ENCODE peak calls at places on chromosome 10, in five cellular contexts. B is hepatocyte, M is adrenal gland, L is A549, W is gastrocnemius medialis. P is an unnamed sample.

GRCh38 chr10:100894033-100894432 is 18.7 kb upstream of the SLF2 start:
- DNase-seq in B (no peak), M (no peak), L (no peak), W (no peak), P (no peak)

GRCh38 chr10:131822694-131823245 is 78.0 kb upstream of the PPP2R2D start:
- DNase-seq in B (no peak), M (no peak), L (no peak), W (no peak), P (no peak)

GRCh38 chr10:86655173-86655540 is 810 bp downstream of the OPN4 start:
- DNase-seq in B (no peak), M (peak), L (no peak), W (no peak), P (no peak)

GRCh38 chr10:4770766-4771553 is 55.0 kb upstream of the AKR1E2 start:
- DNase-seq in B (peak), M (no peak), L (peak), W (no peak), P (no peak)

GRCh38 chr10:15737635-15738034 is 17.9 kb upstream of the ITGA8 start:
- DNase-seq in B (no peak), M (no peak), L (no peak), W (no peak), P (no peak)

GRCh38 chr10:3570855-3571266 is 214.1 kb downstream of the KLF6 start:
- DNase-seq in B (no peak), M (peak), L (no peak), W (peak), P (no peak)

GRCh38 chr10:109237050-109237449 is 686.3 kb downstream of the XPNPEP1 start:
- DNase-seq in B (no peak), M (no peak), L (no peak), W (no peak), P (no peak)

GRCh38 chr10:3869036-3869435 is 84.0 kb upstream of the KLF6 start:
- DNase-seq in B (peak), M (no peak), L (no peak), W (peak), P (no peak)

GRCh38 chr10:30556189-30556588 is 73.4 kb downstream of the LYZL2 start:
- DNase-seq in B (no peak), M (no peak), L (no peak), W (no peak), P (no peak)

GRCh38 chr10:86117051-86117450 is 249.5 kb downstream of the GRID1 start:
- DNase-seq in B (no peak), M (no peak), L (no peak), W (no peak), P (no peak)

GRCh38 chr10:124994573-124995473 is 52.9 kb downstream of the ZRANB1 start:
- DNase-seq in B (no peak), M (peak), L (no peak), W (peak), P (peak)

GRCh38 chr10:80856186-80856585 is 318.5 kb downstream of the SH2D4B start:
- DNase-seq in B (no peak), M (no peak), L (no peak), W (no peak), P (no peak)

GRCh38 chr10:71299071-71299759 is 19.8 kb upstream of the SLC29A3 start:
- DNase-seq in B (no peak), M (no peak), L (no peak), W (no peak), P (no peak)

GRCh38 chr10:84221916-84222315 is 3.4 kb downstream of the LRIT2 start:
- DNase-seq in B (no peak), M (no peak), L (no peak), W (no peak), P (no peak)

GRCh38 chr10:126373982-126374381 is 14.3 kb downstream of the ADAM12 start:
- DNase-seq in B (no peak), M (no peak), L (no peak), W (no peak), P (no peak)

GRCh38 chr10:72285972-72286521 is 12.3 kb downstream of the DDIT4 start:
- DNase-seq in B (no peak), M (no peak), L (no peak), W (no peak), P (no peak)

GRCh38 chr10:102813017-102813541 is 24.1 kb downstream of the CYP17A1 start:
- DNase-seq in B (no peak), M (no peak), L (no peak), W (no peak), P (no peak)
- H3K27ac ChIP-seq in B (peak), M (no peak), L (no peak), W (peak), P (no peak)

GRCh38 chr10:78007172-78007571 is 22.1 kb downstream of the POLR3A start:
- DNase-seq in B (no peak), M (no peak), L (no peak), W (no peak), P (no peak)
- H3K27ac ChIP-seq in B (no peak), M (no peak), L (no peak), W (peak), P (no peak)

DNA sequence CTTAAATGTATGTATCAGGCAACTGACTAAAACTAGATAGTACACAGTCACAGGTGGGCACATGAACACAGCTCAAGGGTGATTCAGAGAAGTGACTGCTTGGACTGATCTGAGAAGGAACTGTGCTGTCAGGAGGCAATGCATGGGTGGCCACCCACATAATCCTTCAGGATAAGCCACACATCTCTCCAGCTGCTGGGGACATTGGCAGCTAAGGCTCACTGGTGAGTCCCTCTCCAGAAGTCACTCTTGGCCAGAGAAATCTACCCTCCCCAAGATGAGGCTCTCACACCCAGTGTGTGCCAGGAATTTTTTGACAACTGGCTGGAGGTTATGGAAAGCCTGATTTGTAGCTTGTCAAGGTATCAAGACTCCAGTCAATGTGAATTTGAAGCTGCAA is 302.4 kb upstream of the NEBL start:
- DNase-seq in B (no peak), M (no peak), L (no peak), W (no peak), P (no peak)
- H3K27ac ChIP-seq in B (no peak), M (no peak), L (no peak), W (no peak), P (no peak)

DNA sequence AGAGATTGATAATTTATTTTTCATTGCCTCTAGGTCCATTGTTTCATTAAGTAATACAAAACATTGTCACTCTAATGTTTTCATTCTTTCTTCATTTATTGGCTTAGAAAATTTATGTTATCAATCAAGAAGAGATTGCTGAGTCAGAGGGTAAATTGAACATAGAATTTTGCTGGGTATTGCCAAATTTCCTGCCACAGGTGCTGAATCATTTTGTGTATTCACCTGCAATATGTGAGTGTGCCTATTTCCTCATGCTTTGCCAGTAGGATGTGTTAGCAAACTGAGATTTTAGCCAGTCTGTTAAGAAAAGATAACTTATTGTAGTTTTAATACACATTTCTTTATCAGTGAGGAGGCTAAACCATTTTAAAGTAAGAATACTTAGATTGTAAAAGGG is 38.0 kb downstream of the MARCHF5 start:
- DNase-seq in B (no peak), M (no peak), L (no peak), W (no peak), P (no peak)
- H3K27ac ChIP-seq in B (peak), M (no peak), L (peak), W (no peak), P (no peak)

GRCh38 chr10:113947138-113948011 is 92.9 kb downstream of the NHLRC2 start:
- DNase-seq in B (peak), M (peak), L (no peak), W (no peak), P (no peak)

GRCh38 chr10:113953505-113954272 is 90.0 kb upstream of the ADRB1 start:
- DNase-seq in B (no peak), M (no peak), L (no peak), W (no peak), P (no peak)

GRCh38 chr10:113945075-113945686 is 90.7 kb downstream of the NHLRC2 start:
- DNase-seq in B (peak), M (no peak), L (no peak), W (no peak), P (no peak)

GRCh38 chr10:113945687-113946085 is 91.2 kb downstream of the NHLRC2 start:
- DNase-seq in B (no peak), M (no peak), L (no peak), W (no peak), P (no peak)

DNA sequence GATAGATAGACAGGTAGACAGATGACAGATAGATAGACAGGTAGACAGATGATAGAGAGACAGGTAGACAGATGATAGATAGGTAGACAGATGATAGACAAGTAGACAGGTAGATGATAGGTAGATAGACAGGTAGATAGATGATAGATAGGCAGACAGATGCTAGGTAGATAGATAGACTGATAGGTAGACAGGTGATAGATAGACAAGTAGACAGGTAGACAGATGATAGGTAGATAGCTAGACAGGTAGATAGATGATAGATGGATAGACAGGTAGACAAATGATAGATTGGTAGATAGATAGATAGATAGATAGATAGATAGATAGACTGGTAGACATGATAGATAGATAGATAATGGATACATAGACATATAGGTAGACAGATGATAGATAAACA is 93.4 kb upstream of the ADRB1 start:
- DNase-seq in B (no peak), M (no peak), L (no peak), W (no peak), P (no peak)
- H3K27ac ChIP-seq in B (no peak), M (no peak), L (no peak), W (no peak), P (no peak)

GRCh38 chr10:60905580-60905979 is 38.4 kb downstream of the RHOBTB1 start:
- DNase-seq in B (no peak), M (no peak), L (no peak), W (no peak), P (no peak)

GRCh38 chr10:60911216-60911615 is 32.8 kb downstream of the RHOBTB1 start:
- DNase-seq in B (no peak), M (no peak), L (no peak), W (peak), P (no peak)

GRCh38 chr10:60908896-60909295 is 35.1 kb downstream of the RHOBTB1 start:
- DNase-seq in B (no peak), M (no peak), L (no peak), W (no peak), P (no peak)

GRCh38 chr10:60910543-60910942 is 33.4 kb downstream of the RHOBTB1 start:
- DNase-seq in B (no peak), M (peak), L (no peak), W (no peak), P (no peak)

DNA sequence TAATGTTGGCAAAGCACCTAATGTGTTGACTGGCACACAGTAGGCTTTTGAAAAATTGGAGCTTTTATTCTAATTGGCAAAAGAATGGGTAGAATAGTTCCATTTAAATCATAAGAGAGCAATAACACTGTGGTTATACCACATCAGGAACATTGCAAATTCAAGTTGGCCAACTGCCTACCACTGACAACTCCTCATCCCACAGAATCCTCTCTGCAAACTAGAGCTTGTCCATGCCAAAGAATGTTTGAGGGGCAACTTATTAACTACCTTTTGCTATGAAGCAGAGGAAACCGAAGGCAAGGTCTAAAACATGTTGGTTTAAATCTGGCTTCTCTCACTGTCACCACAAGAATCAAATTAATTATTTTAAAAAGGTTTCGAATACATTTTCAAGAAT is 36.0 kb downstream of the RHOBTB1 start:
- DNase-seq in B (no peak), M (no peak), L (no peak), W (no peak), P (no peak)
- H3K27ac ChIP-seq in B (no peak), M (no peak), L (no peak), W (peak), P (no peak)

GRCh38 chr10:68434657-68435056 is 27.6 kb upstream of the RUFY2 start:
- DNase-seq in B (no peak), M (no peak), L (no peak), W (no peak), P (no peak)
- H3K27ac ChIP-seq in B (no peak), M (no peak), L (no peak), W (no peak), P (no peak)